ENCODE peak calls at places on chromosomes 7 and 10, in four cellular contexts. One of them, this sample, is unnamed.

GRCh38 chr7:141737118-141737835 is 881 bp upstream of the SSBP1 start:
- DNase-seq in endothelial cell: no peak
- DNase-seq in WTC11: no peak
- DNase-seq in nephron progenitor cell: no peak
- DNase-seq in this sample: no peak

GRCh38 chr7:94344826-94345225 is 49.9 kb upstream of the COL1A2 start:
- DNase-seq in endothelial cell: no peak
- DNase-seq in WTC11: no peak
- DNase-seq in nephron progenitor cell: no peak
- DNase-seq in this sample: no peak

GRCh38 chr10:81984428-81984827 is 109.4 kb downstream of the NRG3 start:
- DNase-seq in endothelial cell: no peak
- DNase-seq in WTC11: no peak
- DNase-seq in nephron progenitor cell: no peak
- DNase-seq in this sample: no peak

GRCh38 chr10:99276848-99277486 is 41.3 kb upstream of the HPSE2 start:
- DNase-seq in endothelial cell: no peak
- DNase-seq in WTC11: no peak
- DNase-seq in nephron progenitor cell: no peak
- DNase-seq in this sample: no peak

GRCh38 chr7:75762350-75762917 is 9.6 kb downstream of the CCL26 start:
- DNase-seq in endothelial cell: no peak
- DNase-seq in WTC11: no peak
- DNase-seq in nephron progenitor cell: no peak
- DNase-seq in this sample: no peak

GRCh38 chr10:89683911-89684310 is 17.5 kb upstream of the KIF20B start:
- DNase-seq in endothelial cell: no peak
- DNase-seq in WTC11: no peak
- DNase-seq in nephron progenitor cell: no peak
- DNase-seq in this sample: no peak

GRCh38 chr7:424961-425793 is 94.5 kb downstream of the PDGFA start:
- DNase-seq in endothelial cell: no peak
- DNase-seq in WTC11: no peak
- DNase-seq in nephron progenitor cell: no peak
- DNase-seq in this sample: no peak

GRCh38 chr10:23886355-23886754 is 322.6 kb upstream of the KIAA1217 start:
- DNase-seq in endothelial cell: peak
- DNase-seq in WTC11: peak
- DNase-seq in nephron progenitor cell: no peak
- DNase-seq in this sample: peak

GRCh38 chr10:61904711-61905445 is 3.4 kb downstream of the ARID5B start:
- DNase-seq in endothelial cell: no peak
- DNase-seq in WTC11: no peak
- DNase-seq in nephron progenitor cell: peak
- DNase-seq in this sample: no peak

GRCh38 chr10:43201545-43202131 is 63.4 kb downstream of the CSGALNACT2 start:
- DNase-seq in endothelial cell: peak
- DNase-seq in WTC11: no peak
- DNase-seq in nephron progenitor cell: peak
- DNase-seq in this sample: no peak

GRCh38 chr7:94417261-94417660 is 22.6 kb downstream of the COL1A2 start:
- DNase-seq in endothelial cell: no peak
- DNase-seq in WTC11: no peak
- DNase-seq in nephron progenitor cell: no peak
- DNase-seq in this sample: no peak

GRCh38 chr7:38731195-38731594 is 100.0 kb upstream of the AMPH start:
- DNase-seq in endothelial cell: no peak
- DNase-seq in WTC11: no peak
- DNase-seq in nephron progenitor cell: no peak
- DNase-seq in this sample: no peak

GRCh38 chr10:123294109-123294508 is 139.9 kb downstream of the BUB3 start:
- DNase-seq in endothelial cell: no peak
- DNase-seq in WTC11: no peak
- DNase-seq in nephron progenitor cell: no peak
- DNase-seq in this sample: no peak

GRCh38 chr7:137508437-137509175 is 165.1 kb upstream of the PTN start:
- DNase-seq in endothelial cell: no peak
- DNase-seq in WTC11: no peak
- DNase-seq in nephron progenitor cell: no peak
- DNase-seq in this sample: no peak

GRCh38 chr10:129417164-129417563 is 49.9 kb upstream of the MGMT start:
- DNase-seq in endothelial cell: no peak
- DNase-seq in WTC11: no peak
- DNase-seq in nephron progenitor cell: no peak
- DNase-seq in this sample: no peak

GRCh38 chr7:55569797-55570196 is 2.5 kb downstream of the VOPP1 start:
- DNase-seq in endothelial cell: no peak
- DNase-seq in WTC11: no peak
- DNase-seq in nephron progenitor cell: no peak
- DNase-seq in this sample: no peak

GRCh38 chr7:55568613-55569268 is 3.6 kb downstream of the VOPP1 start:
- DNase-seq in endothelial cell: no peak
- DNase-seq in WTC11: no peak
- DNase-seq in nephron progenitor cell: no peak
- DNase-seq in this sample: no peak

GRCh38 chr7:55570939-55571338 is 1.4 kb downstream of the VOPP1 start:
- DNase-seq in endothelial cell: no peak
- DNase-seq in WTC11: no peak
- DNase-seq in nephron progenitor cell: no peak
- DNase-seq in this sample: no peak

GRCh38 chr7:55570218-55570873 is 2.0 kb downstream of the VOPP1 start:
- DNase-seq in endothelial cell: no peak
- DNase-seq in WTC11: no peak
- DNase-seq in nephron progenitor cell: no peak
- DNase-seq in this sample: no peak

GRCh38 chr7:55569269-55569663 is 3.0 kb downstream of the VOPP1 start:
- DNase-seq in endothelial cell: no peak
- DNase-seq in WTC11: no peak
- DNase-seq in nephron progenitor cell: no peak
- DNase-seq in this sample: no peak
- TF ChIP-seq CTCF in endothelial cell: no peak
- TF ChIP-seq CTCF in WTC11: no peak
- TF ChIP-seq CTCF in nephron progenitor cell: no peak
- TF ChIP-seq CTCF in this sample: no peak

DNA sequence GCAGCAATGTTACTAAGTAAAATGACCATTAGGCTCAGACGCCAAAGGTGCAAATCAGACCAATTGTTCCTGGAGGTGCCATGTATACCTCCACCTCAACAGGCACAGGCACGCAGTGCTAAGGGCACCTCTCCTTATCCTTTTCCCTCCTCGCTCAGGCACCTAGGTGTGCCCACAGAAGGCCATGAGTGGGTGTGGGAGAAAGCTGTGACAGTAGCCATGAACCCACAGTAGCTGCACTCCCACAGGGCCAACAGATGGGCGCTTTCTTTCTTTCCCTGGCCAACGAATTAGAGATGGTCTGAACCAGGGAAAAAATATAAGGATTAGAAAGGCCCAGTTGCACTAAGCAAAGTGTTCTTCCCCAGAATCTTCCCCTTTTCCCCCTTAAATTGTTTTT is 15.5 kb upstream of the TNS3 start:
- DNase-seq in endothelial cell: no peak
- DNase-seq in WTC11: no peak
- DNase-seq in nephron progenitor cell: no peak
- DNase-seq in this sample: no peak
- TF ChIP-seq CTCF in endothelial cell: no peak
- TF ChIP-seq CTCF in WTC11: no peak
- TF ChIP-seq CTCF in nephron progenitor cell: no peak
- TF ChIP-seq CTCF in this sample: no peak

GRCh38 chr10:112435013-112435619 is 11.6 kb downstream of the ZDHHC6 start:
- DNase-seq in endothelial cell: no peak
- DNase-seq in WTC11: no peak
- DNase-seq in nephron progenitor cell: no peak
- DNase-seq in this sample: no peak
- TF ChIP-seq CTCF in endothelial cell: peak
- TF ChIP-seq CTCF in WTC11: no peak
- TF ChIP-seq CTCF in nephron progenitor cell: peak
- TF ChIP-seq CTCF in this sample: peak

GRCh38 chr10:15718495-15719061 is 1.1 kb downstream of the ITGA8 start:
- DNase-seq in endothelial cell: peak
- DNase-seq in WTC11: no peak
- DNase-seq in nephron progenitor cell: peak
- DNase-seq in this sample: no peak

GRCh38 chr10:15720635-15721310 is 1.1 kb upstream of the ITGA8 start:
- DNase-seq in endothelial cell: no peak
- DNase-seq in WTC11: no peak
- DNase-seq in nephron progenitor cell: no peak
- DNase-seq in this sample: no peak

GRCh38 chr10:15715619-15716227 is 4.0 kb downstream of the ITGA8 start:
- DNase-seq in endothelial cell: peak
- DNase-seq in WTC11: peak
- DNase-seq in nephron progenitor cell: peak
- DNase-seq in this sample: no peak

GRCh38 chr10:15719062-15719898 is 442 bp downstream of the ITGA8 start:
- DNase-seq in endothelial cell: peak
- DNase-seq in WTC11: peak
- DNase-seq in nephron progenitor cell: no peak
- DNase-seq in this sample: peak

GRCh38 chr10:15719899-15720634 is at the start of gene ITGA8:
- DNase-seq in endothelial cell: peak
- DNase-seq in WTC11: peak
- DNase-seq in nephron progenitor cell: peak
- DNase-seq in this sample: peak
- TF ChIP-seq CTCF in endothelial cell: peak
- TF ChIP-seq CTCF in WTC11: peak
- TF ChIP-seq CTCF in nephron progenitor cell: peak
- TF ChIP-seq CTCF in this sample: peak

This sample was measured in neural crest cell.